ENCODE peak calls at places on chromosomes 6 and 20, in eight cellular contexts. X, O, G, P, Q, T, L and R are unnamed samples.
A peak's percentile ranks its signal among the peaks of the same experiment; 100 is the strongest.

GRCh38 chr6:53347250-53347920 is 1.4 kb downstream of the ELOVL5 start:
- DNase-seq in T (no peak), O (no peak), X (peak; percentile 54), G (no peak), Q (no peak), P (peak; percentile 38), L (peak; percentile 3), R (no peak)

GRCh38 chr6:11248974-11249761 is 16.7 kb upstream of the NEDD9 start:
- DNase-seq in X (no peak), G (no peak), Q (no peak), T (no peak), P (no peak), L (no peak), O (no peak), R (no peak)

GRCh38 chr6:75579951-75580350 is 21.7 kb upstream of the SENP6 start:
- DNase-seq in T (no peak), P (no peak), Q (no peak), G (no peak), L (no peak), X (no peak), O (no peak), R (no peak)

GRCh38 chr6:112640895-112641294 is 293.8 kb downstream of the RFPL4B start:
- DNase-seq in L (no peak), T (no peak), O (no peak), G (no peak), Q (no peak), P (peak; percentile 52), X (no peak), R (no peak)

GRCh38 chr20:54115172-54115854 is 44.9 kb upstream of the BCAS1 start:
- DNase-seq in P (no peak), G (no peak), O (no peak), T (no peak), Q (no peak), X (no peak), L (no peak), R (peak; percentile 33)

GRCh38 chr6:11434565-11435326 is 102.8 kb upstream of the TMEM170B start:
- DNase-seq in T (peak; percentile 64), X (no peak), L (no peak), P (peak; percentile 54), G (peak; percentile 26), Q (no peak), O (no peak), R (peak; percentile 60)

GRCh38 chr6:168227840-168228239 is 91.7 kb downstream of the DACT2 start:
- DNase-seq in G (no peak), L (no peak), X (no peak), T (no peak), P (no peak), O (no peak), Q (no peak), R (no peak)

GRCh38 chr6:25717856-25718740 is 36.4 kb upstream of the SLC17A4 start:
- DNase-seq in P (peak; percentile 13), L (no peak), G (no peak), O (no peak), T (peak; percentile 26), X (no peak), Q (no peak), R (no peak)

GRCh38 chr20:13856356-13856755 is 71.5 kb downstream of the NDUFAF5 start:
- DNase-seq in L (no peak), X (no peak), P (peak; percentile 34), T (peak; percentile 56), G (no peak), Q (no peak), O (no peak), R (no peak)

GRCh38 chr6:100946021-100946540 is 65.0 kb upstream of the ASCC3 start:
- DNase-seq in G (no peak), O (no peak), T (no peak), L (no peak), X (no peak), P (no peak), Q (no peak), R (no peak)

GRCh38 chr20:57838670-57839142 is 128.9 kb upstream of the PMEPA1 start:
- DNase-seq in X (peak; percentile 77), Q (no peak), L (no peak), P (no peak), O (no peak), T (no peak), G (no peak), R (no peak)

GRCh38 chr6:97925504-97925903 is 642.5 kb upstream of the MMS22L start:
- DNase-seq in O (no peak), L (no peak), G (no peak), P (peak; percentile 24), X (no peak), T (peak; percentile 42), Q (no peak), R (no peak)

GRCh38 chr6:125357515-125358256 is 55.9 kb upstream of the HDDC2 start:
- DNase-seq in X (peak; percentile 7), L (no peak), T (no peak), O (no peak), P (no peak), G (no peak), Q (no peak), R (no peak)

DNA sequence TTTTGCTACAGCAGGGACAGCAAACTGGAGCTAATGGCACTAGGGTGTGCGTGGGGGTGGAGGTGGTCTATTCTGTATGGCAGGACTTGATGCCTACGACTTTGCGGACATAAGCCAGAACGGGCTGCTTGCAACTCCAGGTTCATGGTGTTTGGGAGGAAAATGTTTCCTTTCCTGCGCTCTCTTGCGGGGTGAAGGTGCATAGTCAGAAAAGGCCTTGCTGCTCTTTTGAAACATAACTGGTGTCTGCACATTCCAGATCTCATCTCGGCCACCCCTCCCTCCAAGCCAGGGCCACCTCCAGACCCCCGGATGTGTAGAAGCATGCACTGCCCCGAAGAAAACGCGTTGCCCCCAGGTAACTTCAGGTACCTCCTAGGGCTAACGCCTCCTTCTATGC is 8.1 kb downstream of the FOXA2 start:
- DNase-seq in L (no peak), Q (no peak), T (peak; percentile 45), P (no peak), G (peak; percentile 40), X (no peak), O (no peak), R (no peak)
- H3K4me1 ChIP-seq in L (no peaks in the 10 kb centered on the region), Q (peaks cover 40% of the 10 kb centered on the region), T (peaks cover 9% of the 10 kb centered on the region), P (no peaks in the 10 kb centered on the region), G (peaks cover 71% of the 10 kb centered on the region), X (no peaks in the 10 kb centered on the region), O (no peaks in the 10 kb centered on the region), R (peaks cover 6% of the 10 kb centered on the region)

DNA sequence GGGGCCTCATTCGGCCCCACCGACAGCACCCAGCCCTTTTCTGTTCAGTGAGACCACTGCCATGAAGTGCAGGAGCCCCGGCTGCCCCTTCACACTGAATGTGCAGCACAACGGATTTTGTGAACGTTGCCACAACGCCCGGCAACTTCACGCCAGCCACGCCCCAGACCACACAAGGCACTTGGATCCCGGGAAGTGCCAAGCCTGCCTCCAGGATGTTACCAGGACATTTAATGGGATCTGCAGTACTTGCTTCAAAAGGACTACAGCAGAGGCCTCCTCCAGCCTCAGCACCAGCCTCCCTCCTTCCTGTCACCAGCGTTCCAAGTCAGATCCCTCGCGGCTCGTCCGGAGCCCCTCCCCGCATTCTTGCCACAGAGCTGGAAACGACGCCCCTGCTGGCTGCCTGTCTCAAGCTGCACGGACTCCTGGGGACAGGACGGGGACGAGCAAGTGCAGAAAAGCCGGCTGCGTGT is 11.8 kb downstream of the TNFAIP3 start:
- DNase-seq in L (peak; percentile 51), Q (no peak), O (no peak), G (no peak), P (peak; percentile 3), X (no peak), T (peak; percentile 92), R (no peak)
- H3K4me1 ChIP-seq in L (peaks cover 7% of the 10 kb centered on the region), Q (peaks cover 5% of the 10 kb centered on the region), O (no peaks in the 10 kb centered on the region), G (peaks cover 6% of the 10 kb centered on the region), P (no peaks in the 10 kb centered on the region), X (peaks cover 79% of the 10 kb centered on the region), T (no peaks in the 10 kb centered on the region), R (peaks cover 6% of the 10 kb centered on the region)

GRCh38 chr6:144314003-144314485 is 28.9 kb downstream of the UTRN start:
- DNase-seq in T (no peak), X (no peak), G (peak; percentile 34), P (no peak), L (no peak), O (no peak), Q (no peak), R (peak; percentile 59)

GRCh38 chr6:144316866-144317204 is 31.7 kb downstream of the UTRN start:
- DNase-seq in Q (no peak), O (no peak), G (no peak), P (no peak), X (no peak), T (no peak), L (no peak), R (no peak)

GRCh38 chr6:144315981-144316865 is 31.1 kb downstream of the UTRN start:
- DNase-seq in X (no peak), G (no peak), P (no peak), T (no peak), L (no peak), O (no peak), Q (no peak), R (no peak)

GRCh38 chr6:144314562-144314961 is 29.4 kb downstream of the UTRN start:
- DNase-seq in G (no peak), T (no peak), L (no peak), X (no peak), P (no peak), Q (no peak), O (no peak), R (no peak)

DNA sequence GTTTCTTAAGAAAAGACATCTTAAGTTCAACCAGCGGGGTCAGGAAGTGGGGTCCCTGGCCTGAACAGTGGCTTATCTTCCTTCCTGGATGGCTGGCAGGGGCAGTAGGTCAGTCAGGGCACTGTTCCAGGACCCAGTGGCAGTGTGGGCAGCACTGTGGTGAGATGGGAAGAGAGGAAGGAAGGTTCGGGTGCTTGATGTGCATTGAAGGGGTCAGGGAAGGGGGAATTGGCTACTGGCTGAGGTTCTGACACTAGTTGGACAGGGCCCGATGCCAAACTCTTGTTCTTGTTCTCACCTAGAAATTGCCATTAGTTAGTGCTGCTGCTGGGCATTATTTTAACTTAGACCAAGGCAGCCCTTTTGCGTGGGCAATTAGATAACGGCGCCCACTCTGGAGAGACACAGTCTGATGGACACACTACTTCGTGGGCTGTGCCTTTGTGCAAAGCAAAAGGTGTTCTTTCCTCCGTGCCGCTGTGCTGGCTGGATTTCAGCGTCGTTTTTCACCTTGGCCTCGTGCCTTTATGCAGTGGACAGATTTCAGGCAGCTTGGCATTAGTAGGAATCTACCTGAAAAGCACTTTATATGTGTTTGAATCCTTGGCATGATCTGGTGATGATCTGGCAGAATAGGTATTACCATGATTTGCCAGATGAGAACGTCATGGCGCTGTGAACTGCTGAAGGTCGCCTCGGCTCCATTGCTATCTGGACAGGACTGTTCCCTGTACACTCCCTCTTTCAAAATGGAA is 30.3 kb downstream of the UTRN start:
- DNase-seq in X (no peak), T (no peak), P (no peak), Q (peak; percentile 27), L (no peak), O (no peak), G (peak; percentile 47), R (peak; percentile 50)
- H3K4me1 ChIP-seq in X (no peaks in the 10 kb centered on the region), T (no peaks in the 10 kb centered on the region), P (no peaks in the 10 kb centered on the region), Q (peaks cover 55% of the 10 kb centered on the region), L (peaks cover under 1% of the 10 kb centered on the region), O (no peaks in the 10 kb centered on the region), G (peaks cover 66% of the 10 kb centered on the region), R (peaks cover 13% of the 10 kb centered on the region)

DNA sequence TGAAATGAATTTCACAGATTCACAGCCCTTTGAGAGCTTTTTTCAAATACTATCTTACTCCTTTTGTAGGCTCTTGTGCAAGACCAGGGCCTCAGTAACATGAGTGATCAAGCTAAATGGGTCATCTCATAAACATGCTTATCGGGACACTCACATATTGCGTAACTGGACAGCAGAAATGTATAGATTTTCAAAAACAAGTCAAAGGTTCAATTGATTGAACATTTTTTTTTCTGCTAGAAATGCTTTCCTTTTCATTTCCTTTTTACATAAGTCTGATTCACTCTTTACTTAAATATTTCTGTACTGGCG is 8.7 kb upstream of the SALL4 start:
- DNase-seq in L (no peak), X (no peak), O (no peak), T (no peak), P (peak; percentile 36), G (no peak), Q (no peak), R (no peak)
- H3K4me1 ChIP-seq in L (peaks cover 3% of the 10 kb centered on the region), X (no peaks in the 10 kb centered on the region), O (no peaks in the 10 kb centered on the region), T (no peaks in the 10 kb centered on the region), P (no peaks in the 10 kb centered on the region), G (no peaks in the 10 kb centered on the region), Q (no peaks in the 10 kb centered on the region), R (no peaks in the 10 kb centered on the region)